ENCODE peak calls at places on chromosomes 16 and 17, in eight cellular contexts. M is HEK293T; I is kidney glomerular epithelial cell; H is epithelial cell of prostate; G is H7; E is foreskin fibroblast; W is activated CD8-positive, alpha-beta memory T cell treated with anti-CD3 and anti-CD28 coated beads for 1 hour; C is tibial artery. S is an unnamed sample.

GRCh38 chr16:7431723-7432122 is 99.1 kb downstream of the RBFOX1 start:
- DNase-seq in M (no peak), I (no peak), H (no peak), G (no peak), E (no peak), W (no peak), C (no peak), S (no peak)

GRCh38 chr17:46771601-46772012 is 46.9 kb downstream of the WNT3 start:
- DNase-seq in M (peak), I (no peak), H (no peak), G (peak), E (peak), W (no peak), C (no peak), S (no peak)

GRCh38 chr17:57121308-57122042 is 36.4 kb downstream of the AKAP1 start:
- DNase-seq in M (peak), I (peak), H (no peak), G (peak), E (peak), W (no peak), C (no peak), S (no peak)

GRCh38 chr17:5821057-5821456 is 236.7 kb upstream of the NLRP1 start:
- DNase-seq in M (no peak), I (peak), H (peak), G (no peak), E (peak), W (no peak), C (no peak), S (no peak)

GRCh38 chr17:49290690-49291326 is 60.2 kb upstream of the PHOSPHO1 start:
- DNase-seq in M (peak), I (peak), H (no peak), G (peak), E (peak), W (no peak), C (no peak), S (no peak)

GRCh38 chr16:51393381-51394005 is 242.4 kb upstream of the SALL1 start:
- DNase-seq in M (no peak), I (peak), H (no peak), G (no peak), E (peak), W (no peak), C (no peak), S (no peak)

GRCh38 chr17:78962345-78962983 is 17.3 kb downstream of the LGALS3BP start:
- DNase-seq in M (no peak), I (no peak), H (no peak), G (no peak), E (peak), W (no peak), C (no peak), S (no peak)

GRCh38 chr17:13587487-13588338 is 14.0 kb downstream of the HS3ST3A1 start:
- DNase-seq in M (no peak), I (no peak), H (no peak), G (no peak), E (peak), W (no peak), C (no peak), S (no peak)

GRCh38 chr17:42325026-42325425 is 36.7 kb downstream of the STAT5A start:
- DNase-seq in M (no peak), I (peak), H (peak), G (no peak), E (peak), W (no peak), C (peak), S (peak)

GRCh38 chr17:80474231-80474932 is 2.0 kb downstream of the NPTX1 start:
- DNase-seq in M (peak), I (no peak), H (no peak), G (peak), E (peak), W (no peak), C (no peak), S (no peak)

GRCh38 chr17:57830880-57831279 is 19.0 kb downstream of the MRPS23 start:
- DNase-seq in M (no peak), I (no peak), H (no peak), G (no peak), E (no peak), W (no peak), C (no peak), S (no peak)

GRCh38 chr16:77585852-77586251 is 136.5 kb upstream of the NUDT7 start:
- DNase-seq in M (no peak), I (peak), H (peak), G (no peak), E (no peak), W (no peak), C (no peak), S (no peak)

GRCh38 chr17:61386251-61386650 is 13.4 kb upstream of the TBX2 start:
- DNase-seq in M (no peak), I (no peak), H (no peak), G (no peak), E (no peak), W (no peak), C (no peak), S (no peak)

GRCh38 chr16:17301593-17302135 is 169.1 kb downstream of the XYLT1 start:
- DNase-seq in M (no peak), I (no peak), H (no peak), G (no peak), E (no peak), W (no peak), C (no peak), S (no peak)

GRCh38 chr17:76872221-76872873 is 4.1 kb downstream of the MGAT5B start:
- DNase-seq in M (no peak), I (peak), H (peak), G (peak), E (peak), W (no peak), C (no peak), S (peak)

GRCh38 chr17:76597156-76598003 is 11.7 kb upstream of the ST6GALNAC2 start:
- DNase-seq in M (no peak), I (no peak), H (peak), G (peak), E (peak), W (no peak), C (no peak), S (no peak)

GRCh38 chr17:49547566-49547965 is 28.1 kb upstream of the NXPH3 start:
- DNase-seq in M (no peak), I (no peak), H (no peak), G (peak), E (no peak), W (no peak), C (no peak), S (no peak)

GRCh38 chr16:51971184-51971583 is 575.8 kb downstream of the TOX3 start:
- DNase-seq in M (peak), I (peak), H (no peak), G (peak), E (peak), W (no peak), C (no peak), S (peak)

GRCh38 chr17:37358098-37358829 is 17.5 kb upstream of the C17orf78 start:
- DNase-seq in M (peak), I (no peak), H (no peak), G (peak), E (peak), W (no peak), C (peak), S (no peak)

GRCh38 chr17:50171371-50172071 is 5.7 kb downstream of the SGCA start:
- DNase-seq in M (no peak), I (no peak), H (no peak), G (no peak), E (no peak), W (no peak), C (no peak), S (no peak)

GRCh38 chr17:76270770-76271668 is 5.9 kb downstream of the UBALD2 start:
- DNase-seq in M (no peak), I (no peak), H (no peak), G (peak), E (peak), W (no peak), C (no peak), S (no peak)

GRCh38 chr17:7043544-7044268 is at the start of gene SLC16A11:
- DNase-seq in M (no peak), I (no peak), H (no peak), G (peak), E (peak), W (no peak), C (no peak), S (no peak)

GRCh38 chr17:68682913-68683312 is 81.7 kb upstream of the FAM20A start:
- DNase-seq in M (no peak), I (no peak), H (no peak), G (no peak), E (no peak), W (no peak), C (no peak), S (no peak)

GRCh38 chr17:45338023-45338781 is 21.4 kb upstream of the MAP3K14 start:
- DNase-seq in M (peak), I (no peak), H (no peak), G (no peak), E (no peak), W (no peak), C (peak), S (no peak)

GRCh38 chr17:51035436-51035835 is 85.2 kb downstream of the SPAG9 start:
- DNase-seq in M (no peak), I (peak), H (no peak), G (no peak), E (peak), W (no peak), C (no peak), S (peak)

GRCh38 chr17:60169921-60170817 is 20.4 kb downstream of the CA4 start:
- DNase-seq in M (no peak), I (no peak), H (no peak), G (no peak), E (peak), W (no peak), C (no peak), S (no peak)

GRCh38 chr17:32494621-32495346 is 8.0 kb downstream of the CDK5R1 start:
- DNase-seq in M (no peak), I (no peak), H (no peak), G (peak), E (no peak), W (no peak), C (peak), S (no peak)

GRCh38 chr17:2929881-2930533 is 133.4 kb downstream of the OR1D5 start:
- DNase-seq in M (peak), I (peak), H (no peak), G (peak), E (peak), W (no peak), C (no peak), S (no peak)

GRCh38 chr17:61294777-61295176 is 104.9 kb upstream of the TBX2 start:
- DNase-seq in M (no peak), I (peak), H (peak), G (no peak), E (peak), W (no peak), C (no peak), S (no peak)

GRCh38 chr17:6231465-6231864 is 161.3 kb downstream of the WSCD1 start:
- DNase-seq in M (no peak), I (no peak), H (no peak), G (no peak), E (no peak), W (no peak), C (no peak), S (no peak)

GRCh38 chr17:76925333-76925935 is 57.2 kb downstream of the MGAT5B start:
- DNase-seq in M (no peak), I (no peak), H (no peak), G (no peak), E (no peak), W (no peak), C (no peak), S (no peak)

GRCh38 chr16:48537275-48537674 is 72.7 kb downstream of the N4BP1 start:
- DNase-seq in M (no peak), I (no peak), H (no peak), G (peak), E (no peak), W (no peak), C (no peak), S (no peak)

GRCh38 chr16:57866529-57866918 is 64.2 kb upstream of the KIFC3 start:
- DNase-seq in M (no peak), I (no peak), H (no peak), G (no peak), E (no peak), W (no peak), C (no peak), S (no peak)

S was measured in GM04504.